ENCODE peak calls at places on chromosome 16, in five cellular contexts. F is foreskin fibroblast, Y is GM12864, Q is lower leg skin, N is tibial nerve. U is an unnamed sample.

GRCh38 chr16:1002399-1003161 is 21.0 kb downstream of the SOX8 start:
- DNase-seq in F (peak), Y (peak), Q (no peak), N (peak), U (no peak)

GRCh38 chr16:56228476-56228875 is 37.2 kb downstream of the GNAO1 start:
- DNase-seq in F (no peak), Y (no peak), Q (no peak), N (no peak), U (no peak)

GRCh38 chr16:89956511-89957213 is 8.1 kb downstream of the DEF8 start:
- DNase-seq in F (no peak), Y (no peak), Q (no peak), N (no peak), U (no peak)

GRCh38 chr16:68422396-68422964 is 25.8 kb downstream of the SMPD3 start:
- DNase-seq in F (no peak), Y (no peak), Q (no peak), N (no peak), U (no peak)

GRCh38 chr16:5516115-5516514 is 418.5 kb upstream of the EEF2KMT start:
- DNase-seq in F (no peak), Y (no peak), Q (no peak), N (no peak), U (no peak)

GRCh38 chr16:69131167-69131748 is 1.1 kb downstream of the CHTF8 start:
- DNase-seq in F (peak), Y (no peak), Q (no peak), N (no peak), U (no peak)

GRCh38 chr16:58661199-58661830 is 23.3 kb downstream of the SLC38A7 start:
- DNase-seq in F (peak), Y (no peak), Q (no peak), N (peak), U (no peak)

GRCh38 chr16:58684001-58684353 is 593 bp downstream of the SLC38A7 start:
- DNase-seq in F (peak), Y (no peak), Q (no peak), N (no peak), U (no peak)

GRCh38 chr16:21568502-21569189 is 30.7 kb upstream of the METTL9 start:
- DNase-seq in F (no peak), Y (no peak), Q (peak), N (no peak), U (no peak)

GRCh38 chr16:49869731-49870130 is 13.8 kb upstream of the ZNF423 start:
- DNase-seq in F (no peak), Y (no peak), Q (no peak), N (no peak), U (no peak)

GRCh38 chr16:62907562-62907961 is 871.3 kb upstream of the CDH8 start:
- DNase-seq in F (no peak), Y (no peak), Q (no peak), N (no peak), U (no peak)

GRCh38 chr16:86824751-86825310 is 246.5 kb downstream of the FOXL1 start:
- DNase-seq in F (no peak), Y (no peak), Q (peak), N (no peak), U (no peak)

GRCh38 chr16:4892356-4893102 is 44.4 kb downstream of the PPL start:
- DNase-seq in F (peak), Y (no peak), Q (no peak), N (no peak), U (no peak)

GRCh38 chr16:72455743-72456659 is 284.0 kb upstream of the PMFBP1 start:
- DNase-seq in F (no peak), Y (no peak), Q (no peak), N (no peak), U (no peak)

GRCh38 chr16:4389051-4389955 is 17.7 kb downstream of the VASN start:
- DNase-seq in F (peak), Y (no peak), Q (no peak), N (no peak), U (no peak)

GRCh38 chr16:77197747-77198146 is 1.5 kb upstream of the SYCE1L start:
- DNase-seq in F (no peak), Y (no peak), Q (no peak), N (no peak), U (no peak)

GRCh38 chr16:57394444-57394843 is 10.1 kb upstream of the CCL17 start:
- DNase-seq in F (no peak), Y (no peak), Q (no peak), N (no peak), U (no peak)

GRCh38 chr16:85483424-85483823 is 129.7 kb upstream of the GSE1 start:
- DNase-seq in F (no peak), Y (no peak), Q (no peak), N (no peak), U (no peak)

GRCh38 chr16:21301168-21301894 is 23.2 kb upstream of the CRYM start:
- DNase-seq in F (peak), Y (peak), Q (peak), N (peak), U (peak)

GRCh38 chr16:57422026-57422944 is 17.7 kb downstream of the CCL17 start:
- DNase-seq in F (peak), Y (no peak), Q (no peak), N (peak), U (no peak)

GRCh38 chr16:66954097-66954659 is 6.9 kb upstream of the CES3 start:
- DNase-seq in F (peak), Y (no peak), Q (peak), N (peak), U (no peak)

GRCh38 chr16:31474173-31474714 is 2.3 kb downstream of the TGFB1I1 start:
- DNase-seq in F (peak), Y (no peak), Q (no peak), N (no peak), U (no peak)

GRCh38 chr16:48540222-48540900 is 69.6 kb downstream of the N4BP1 start:
- DNase-seq in F (no peak), Y (no peak), Q (no peak), N (no peak), U (no peak)

GRCh38 chr16:8963010-8963824 is 489 bp downstream of the USP7 start:
- DNase-seq in F (peak), Y (no peak), Q (no peak), N (no peak), U (no peak)

GRCh38 chr16:117381-118365 is 20.8 kb downstream of the NPRL3 start:
- DNase-seq in F (peak), Y (peak), Q (no peak), N (no peak), U (no peak)

GRCh38 chr16:86901483-86901882 is 323.1 kb downstream of the FOXL1 start:
- DNase-seq in F (peak), Y (no peak), Q (no peak), N (no peak), U (no peak)

GRCh38 chr16:49499018-49499785 is 125.6 kb downstream of the C16orf78 start:
- DNase-seq in F (peak), Y (no peak), Q (peak), N (no peak), U (no peak)

GRCh38 chr16:29680180-29680598 is 1.2 kb downstream of the QPRT start:
- DNase-seq in F (no peak), Y (no peak), Q (no peak), N (no peak), U (no peak)
- H3K4me3 ChIP-seq in F (peak), Y (peak), Q (no peak), N (peak), U (peak)

GRCh38 chr16:61233718-61234117 is 802.5 kb downstream of the CDH8 start:
- DNase-seq in F (no peak), Y (no peak), Q (no peak), N (no peak), U (no peak)

GRCh38 chr16:61228371-61228770 is 807.9 kb downstream of the CDH8 start:
- DNase-seq in F (no peak), Y (no peak), Q (no peak), N (no peak), U (no peak)
- H3K4me3 ChIP-seq in F (no peak), Y (no peak), Q (no peak), N (no peak), U (no peak)

DNA sequence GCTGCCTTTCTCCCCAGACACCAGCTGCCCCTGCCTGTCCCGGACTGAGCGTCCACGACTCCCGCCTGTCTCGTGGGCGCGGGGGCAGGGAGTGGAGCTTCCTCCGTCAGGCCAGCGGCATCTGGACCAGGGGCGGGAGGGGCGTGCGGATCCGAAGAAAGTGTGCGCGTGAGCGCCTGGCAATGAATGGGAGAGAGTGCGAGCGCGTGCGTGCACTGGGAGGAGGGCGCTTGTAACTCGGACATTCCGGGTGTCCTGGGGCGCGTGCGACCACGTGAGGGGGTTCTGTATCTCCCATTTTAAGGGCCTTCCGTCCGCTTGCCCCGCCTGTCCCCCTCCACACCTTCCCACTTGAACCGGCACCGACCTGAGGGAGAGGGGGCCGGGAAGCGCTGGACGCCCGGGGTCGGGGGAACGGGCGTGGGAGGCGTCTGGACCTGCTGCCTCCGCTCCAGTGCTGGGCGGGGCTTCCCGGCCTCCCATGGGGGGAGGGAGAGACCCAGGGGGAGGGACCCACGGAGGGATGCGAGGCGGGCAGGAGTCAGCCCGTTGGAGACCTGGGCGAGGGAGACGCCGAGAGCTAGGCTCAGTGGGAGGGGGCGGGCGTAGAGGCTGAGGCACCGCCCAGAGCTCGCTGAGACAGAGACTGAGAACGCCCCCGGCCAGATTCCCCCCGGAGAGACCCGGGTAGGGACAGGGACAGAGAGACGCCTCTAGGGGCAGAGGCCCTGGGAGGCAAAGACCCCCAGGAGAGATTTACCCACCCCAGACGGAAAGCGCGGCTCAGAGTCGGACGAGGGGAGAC is at the start of gene KREMEN2:
- DNase-seq in F (peak), Y (no peak), Q (peak), N (no peak), U (peak)
- H3K4me3 ChIP-seq in F (peak), Y (peak), Q (no peak), N (peak), U (peak)

GRCh38 chr16:73750639-73751038 is 546.0 kb upstream of the PSMD7 start:
- DNase-seq in F (no peak), Y (no peak), Q (no peak), N (no peak), U (no peak)
- H3K4me3 ChIP-seq in F (no peak), Y (no peak), Q (no peak), N (no peak), U (no peak)

U was measured in GM06990.